ENCODE peak calls at places on chromosomes 7 and 10, in four cellular contexts. R, U, Q and H are unnamed samples.

GRCh38 chr7:141575654-141576448 is 24.6 kb downstream of the AGK start:
- DNase-seq in R (peak), U (no peak), Q (no peak), H (peak)

GRCh38 chr7:8155836-8156235 is 106.1 kb downstream of the ICA1 start:
- DNase-seq in R (no peak), U (no peak), Q (no peak), H (no peak)

GRCh38 chr10:17229016-17229716 is 1.1 kb downstream of the VIM start:
- DNase-seq in R (peak), U (peak), Q (peak), H (peak)

GRCh38 chr10:105577865-105578607 is 936.9 kb downstream of the SORCS3 start:
- DNase-seq in R (no peak), U (no peak), Q (no peak), H (no peak)

GRCh38 chr7:23373151-23374004 is 74.2 kb downstream of the MALSU1 start:
- DNase-seq in R (no peak), U (no peak), Q (peak), H (no peak)

GRCh38 chr7:155360495-155361362 is 63.1 kb downstream of the INSIG1 start:
- DNase-seq in R (no peak), U (peak), Q (no peak), H (no peak)

GRCh38 chr7:154167807-154168206 is 115.6 kb downstream of the DPP6 start:
- DNase-seq in R (no peak), U (no peak), Q (no peak), H (no peak)

GRCh38 chr7:100119701-100120517 is 475 bp downstream of the CNPY4 start:
- DNase-seq in R (peak), U (no peak), Q (peak), H (peak)

GRCh38 chr7:37832194-37832593 is 16.2 kb upstream of the NME8 start:
- DNase-seq in R (peak), U (no peak), Q (no peak), H (no peak)

GRCh38 chr10:84179059-84179710 is 5.6 kb downstream of the GPR15LG start:
- DNase-seq in R (peak), U (no peak), Q (peak), H (peak)

GRCh38 chr7:41437257-41438196 is 265.4 kb downstream of the INHBA start:
- DNase-seq in R (peak), U (no peak), Q (no peak), H (no peak)

GRCh38 chr10:91681361-91682276 is 48.7 kb upstream of the PPP1R3C start:
- DNase-seq in R (no peak), U (no peak), Q (no peak), H (no peak)

GRCh38 chr10:105974803-105975456 is 1189.6 kb downstream of the SORCS1 start:
- DNase-seq in R (peak), U (peak), Q (no peak), H (no peak)

GRCh38 chr10:88657901-88658300 is 6.3 kb upstream of the LIPF start:
- DNase-seq in R (peak), U (no peak), Q (no peak), H (peak)

GRCh38 chr7:117036836-117037235 is 83.5 kb downstream of the ST7 start:
- DNase-seq in R (no peak), U (no peak), Q (no peak), H (no peak)

GRCh38 chr10:77051837-77052236 is 585.8 kb downstream of the KCNMA1 start:
- DNase-seq in R (no peak), U (no peak), Q (no peak), H (no peak)

GRCh38 chr10:34801066-34801738 is 13.9 kb downstream of the PARD3 start:
- DNase-seq in R (no peak), U (no peak), Q (no peak), H (no peak)

GRCh38 chr7:112495820-112496462 is 15.2 kb downstream of the LSMEM1 start:
- DNase-seq in R (peak), U (no peak), Q (no peak), H (peak)

GRCh38 chr7:152122540-152122939 is 97.1 kb downstream of the GALNT11 start:
- DNase-seq in R (no peak), U (no peak), Q (no peak), H (no peak)

GRCh38 chr10:120600871-120601644 is 144.0 kb downstream of the PLPP4 start:
- DNase-seq in R (no peak), U (no peak), Q (no peak), H (peak)

GRCh38 chr10:69901623-69902505 is 100.2 kb downstream of the COL13A1 start:
- DNase-seq in R (peak), U (peak), Q (no peak), H (peak)

GRCh38 chr7:43648725-43649406 is 66.0 kb downstream of the STK17A start:
- DNase-seq in R (peak), U (no peak), Q (peak), H (peak)

GRCh38 chr10:21944727-21945386 is 58.7 kb downstream of the DNAJC1 start:
- DNase-seq in R (no peak), U (no peak), Q (no peak), H (no peak)

GRCh38 chr7:42831953-42832522 is 79.8 kb downstream of the C7orf25 start:
- DNase-seq in R (no peak), U (no peak), Q (no peak), H (no peak)

GRCh38 chr10:28254290-28254985 is 48.4 kb downstream of the MPP7 start:
- DNase-seq in R (peak), U (no peak), Q (no peak), H (peak)

GRCh38 chr7:140036224-140036651 is 26.5 kb downstream of the PARP12 start:
- DNase-seq in R (no peak), U (no peak), Q (no peak), H (no peak)

GRCh38 chr7:139851770-139852481 is 22.9 kb downstream of the TBXAS1 start:
- DNase-seq in R (no peak), U (no peak), Q (no peak), H (no peak)

GRCh38 chr7:116315803-116316202 is 105.5 kb downstream of the TES start:
- DNase-seq in R (no peak), U (no peak), Q (no peak), H (no peak)

GRCh38 chr7:128266891-128267839 is 26.1 kb downstream of the LEP start:
- DNase-seq in R (peak), U (no peak), Q (no peak), H (peak)

GRCh38 chr10:18235477-18235876 is 95.3 kb downstream of the CACNB2 start:
- DNase-seq in R (no peak), U (no peak), Q (no peak), H (no peak)

GRCh38 chr10:128263891-128264688 is 137.9 kb upstream of the MKI67 start:
- DNase-seq in R (peak), U (peak), Q (peak), H (peak)

GRCh38 chr10:37489658-37490003 is 364.2 kb downstream of the ANKRD30A start:
- DNase-seq in R (no peak), U (no peak), Q (no peak), H (no peak)

GRCh38 chr7:20561908-20562307 is 53.6 kb upstream of the ABCB5 start:
- DNase-seq in R (no peak), U (no peak), Q (no peak), H (no peak)

GRCh38 chr7:151366872-151367207 is 25.2 kb downstream of the NUB1 start:
- DNase-seq in R (peak), U (no peak), Q (no peak), H (peak)

GRCh38 chr7:44380831-44381493 is 55.6 kb upstream of the CAMK2B start:
- DNase-seq in R (peak), U (no peak), Q (no peak), H (no peak)

GRCh38 chr10:42781893-42782445 is 626 bp upstream of the BMS1 start:
- DNase-seq in R (peak), U (no peak), Q (no peak), H (no peak)

GRCh38 chr10:72353028-72353962 is 1.4 kb downstream of the DNAJB12 start:
- DNase-seq in R (peak), U (no peak), Q (no peak), H (no peak)

DNA sequence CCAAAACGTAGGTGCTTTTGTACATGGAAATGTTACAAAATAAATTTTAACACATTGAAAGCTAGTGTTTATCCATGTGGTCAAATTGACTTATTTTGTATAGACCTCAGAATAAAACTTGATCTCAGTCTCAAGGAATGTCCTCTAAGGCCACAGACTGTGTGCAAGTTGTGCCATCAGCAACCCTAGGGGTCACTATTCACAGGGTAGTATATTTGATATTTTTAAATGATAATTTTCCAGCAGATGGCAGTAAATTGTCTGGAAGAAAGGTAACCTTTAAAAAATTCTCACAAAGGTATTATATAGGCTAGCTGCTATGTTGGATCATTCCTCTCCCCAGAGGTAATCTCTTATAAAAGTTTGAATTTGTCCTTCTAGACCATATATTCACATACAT is 12.9 kb upstream of the SNX10 start:
- DNase-seq in R (no peak), U (no peak), Q (no peak), H (peak)
- TF ChIP-seq CTCF in R (no peak), U (no peak), Q (peak), H (peak)

GRCh38 chr7:30859940-30860623 is 51.6 kb upstream of the AQP1 start:
- DNase-seq in R (peak), U (no peak), Q (no peak), H (no peak)
- TF ChIP-seq CTCF in R (no peak), U (no peak), Q (no peak), H (no peak)

GRCh38 chr7:123352957-123353356 is 153.2 kb upstream of the SLC13A1 start:
- DNase-seq in R (no peak), U (no peak), Q (no peak), H (no peak)

GRCh38 chr7:123351027-123351426 is 151.3 kb upstream of the SLC13A1 start:
- DNase-seq in R (no peak), U (no peak), Q (no peak), H (no peak)

GRCh38 chr7:123352226-123352550 is 152.4 kb upstream of the SLC13A1 start:
- DNase-seq in R (no peak), U (no peak), Q (no peak), H (no peak)

GRCh38 chr7:123351506-123352225 is 151.9 kb upstream of the SLC13A1 start:
- DNase-seq in R (no peak), U (no peak), Q (no peak), H (no peak)

DNA sequence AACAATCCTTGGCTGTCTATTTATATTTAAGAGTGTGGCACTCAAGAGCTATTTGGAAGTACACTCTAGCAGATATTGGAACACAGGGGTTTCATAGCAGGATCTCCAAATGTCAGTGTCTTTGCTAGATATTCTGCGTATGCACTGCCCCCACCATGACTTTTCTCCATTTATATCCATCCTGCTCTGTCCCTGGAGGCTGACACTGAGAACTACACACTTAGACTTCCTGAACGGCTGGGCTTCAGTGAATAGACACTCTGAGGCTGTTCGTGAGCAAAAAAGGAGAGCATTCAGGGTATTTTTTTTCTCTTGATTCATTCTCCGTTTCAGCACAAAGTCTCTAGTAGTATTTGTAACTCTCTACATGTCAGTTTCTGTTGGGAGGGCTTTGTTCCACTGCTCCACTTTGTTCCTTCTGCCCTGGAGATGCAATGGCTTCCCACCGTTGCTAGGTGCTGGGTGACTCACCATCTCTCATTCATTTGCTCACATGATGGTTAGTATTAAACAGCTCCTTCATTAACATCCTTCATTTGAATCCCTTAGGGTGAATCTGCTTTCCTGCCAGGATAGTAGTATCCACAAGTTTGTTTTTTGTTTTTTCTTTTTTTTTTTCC is 155.9 kb upstream of the SLC13A1 start:
- DNase-seq in R (no peak), U (no peak), Q (no peak), H (no peak)
- TF ChIP-seq CTCF in R (no peak), U (no peak), Q (no peak), H (no peak)

GRCh38 chr10:79070611-79071534 is 2.1 kb downstream of the ZMIZ1 start:
- DNase-seq in R (peak), U (peak), Q (no peak), H (peak)
- TF ChIP-seq CTCF in R (peak), U (no peak), Q (no peak), H (no peak)

GRCh38 chr7:6251653-6252052 is 20.8 kb downstream of the CYTH3 start:
- DNase-seq in R (peak), U (no peak), Q (no peak), H (peak)

GRCh38 chr7:6248581-6248980 is 23.8 kb downstream of the CYTH3 start:
- DNase-seq in R (peak), U (no peak), Q (no peak), H (peak)

GRCh38 chr7:6252748-6253147 is 19.7 kb downstream of the CYTH3 start:
- DNase-seq in R (peak), U (no peak), Q (no peak), H (peak)

GRCh38 chr7:6252310-6252709 is 20.1 kb downstream of the CYTH3 start:
- DNase-seq in R (peak), U (no peak), Q (no peak), H (peak)

GRCh38 chr7:6250364-6250833 is 22.0 kb downstream of the CYTH3 start:
- DNase-seq in R (peak), U (no peak), Q (no peak), H (no peak)
- TF ChIP-seq CTCF in R (no peak), U (no peak), Q (no peak), H (no peak)

GRCh38 chr10:48902096-48902495 is 37.5 kb downstream of the LRRC18 start:
- DNase-seq in R (no peak), U (no peak), Q (no peak), H (no peak)
- TF ChIP-seq CTCF in R (no peak), U (no peak), Q (no peak), H (no peak)

GRCh38 chr10:27241640-27242472 is 1.3 kb upstream of the ACBD5 start:
- DNase-seq in R (peak), U (peak), Q (peak), H (peak)
- TF ChIP-seq CTCF in R (peak), U (peak), Q (peak), H (peak)